ENCODE peak calls at places on chromosomes 4 and X, in eight cellular contexts. G is activated CD4-positive, alpha-beta T cell treated with anti-CD3 and anti-CD28 coated beads for 48 hours; Y is brain pericyte; L is left ventricle myocardium inferior; W is NCI-H1105; E is globus pallidus; Q is heart left ventricle; M is sciatic nerve. V is an unnamed sample.
A peak's percentile ranks its signal among the peaks of the same experiment; 100 is the strongest.

GRCh38 chrX:139831689-139832456 is 101.0 kb downstream of the ATP11C start:
- DNase-seq in G (no peak), M (no peak), Y (peak; percentile 6), E (no peak), L (no peak), W (no peak), Q (no peak), V (no peak)

GRCh38 chrX:57445046-57445445 is 146.8 kb upstream of the ZXDB start:
- DNase-seq in L (no peak), Q (no peak), W (no peak), E (no peak), Y (no peak), M (no peak), G (no peak), V (no peak)

GRCh38 chr4:4289575-4289929 is 402 bp downstream of the LYAR start:
- DNase-seq in W (no peak), E (no peak), Y (no peak), M (no peak), Q (no peak), G (no peak), L (no peak), V (no peak)

GRCh38 chr4:105327222-105327621 is 146.6 kb downstream of the PPA2 start:
- DNase-seq in Q (no peak), Y (no peak), W (no peak), E (no peak), G (peak; percentile 18), M (no peak), L (no peak), V (no peak)

GRCh38 chrX:48520976-48521352 is 644 bp upstream of the EBP start:
- DNase-seq in Q (no peak), E (no peak), M (no peak), Y (no peak), L (no peak), G (no peak), W (no peak), V (no peak)

GRCh38 chrX:101708180-101708579 is 48.5 kb upstream of the ARMCX2 start:
- DNase-seq in W (peak; percentile 1), Y (no peak), M (no peak), L (no peak), E (no peak), G (no peak), Q (no peak), V (no peak)

GRCh38 chr4:155666701-155667537 is at the start of gene GUCY1A1:
- DNase-seq in W (peak; percentile 4), Y (no peak), E (peak; percentile 31), M (peak; percentile 62), Q (peak; percentile 77), L (peak; percentile 28), G (peak; percentile 24), V (no peak)

GRCh38 chr4:53716471-53717063 is 125.3 kb upstream of the LNX1 start:
- DNase-seq in E (no peak), G (no peak), M (no peak), W (no peak), Y (no peak), L (no peak), Q (no peak), V (no peak)

GRCh38 chr4:86894465-86894864 is 2.2 kb upstream of the C4orf36 start:
- DNase-seq in M (no peak), Y (no peak), E (no peak), L (no peak), Q (no peak), W (no peak), G (no peak), V (no peak)

GRCh38 chr4:177351611-177352010 is 41.9 kb downstream of the NEIL3 start:
- DNase-seq in Q (no peak), M (no peak), E (peak; percentile 65), Y (no peak), G (no peak), L (no peak), W (no peak), V (no peak)

GRCh38 chrX:19888419-19888879 is 1.0 kb upstream of the SH3KBP1 start:
- DNase-seq in W (no peak), Q (no peak), E (peak; percentile 59), M (no peak), G (peak; percentile 30), L (no peak), Y (no peak), V (peak; percentile 12)

GRCh38 chrX:8663325-8663724 is 68.6 kb downstream of the ANOS1 start:
- DNase-seq in Q (no peak), L (no peak), M (no peak), E (no peak), Y (no peak), G (no peak), W (no peak), V (no peak)